ENCODE peak calls at places on chromosomes 1 and 21, in six cellular contexts. S, O, F, G, W and T are unnamed samples.

GRCh38 chr1:246537887-246538286 is 28.2 kb downstream of the TFB2M start:
- DNase-seq in O (no peak), W (no peak), F (no peak), G (no peak), S (no peak), T (no peak)

GRCh38 chr1:48692235-48692634 is 84.5 kb downstream of the BEND5 start:
- DNase-seq in G (no peak), W (no peak), S (no peak), O (no peak), F (no peak), T (no peak)

GRCh38 chr1:67371681-67372080 is 58.5 kb downstream of the SERBP1 start:
- DNase-seq in O (no peak), F (peak), W (peak), S (no peak), G (no peak), T (no peak)

GRCh38 chr1:160741597-160742348 is 2.7 kb downstream of the SLAMF7 start:
- DNase-seq in W (no peak), G (no peak), S (no peak), O (no peak), F (no peak), T (no peak)

GRCh38 chr21:31310750-31311149 is 33.3 kb downstream of the TIAM1 start:
- DNase-seq in G (no peak), S (no peak), F (peak), O (no peak), W (peak), T (no peak)

GRCh38 chr1:8155528-8156186 is 129.5 kb upstream of the ERRFI1 start:
- DNase-seq in G (no peak), O (no peak), W (peak), F (peak), S (no peak), T (no peak)

GRCh38 chr1:206757524-206758266 is 12.9 kb upstream of the IL19 start:
- DNase-seq in F (no peak), O (no peak), W (no peak), S (no peak), G (no peak), T (no peak)

GRCh38 chr1:6245086-6245868 is 1.3 kb downstream of the HES3 start:
- DNase-seq in F (peak), W (peak), O (peak), G (peak), S (peak), T (peak)

GRCh38 chr1:27568247-27569087 is 35.5 kb downstream of the AHDC1 start:
- DNase-seq in F (peak), O (peak), G (peak), W (peak), S (peak), T (peak)

GRCh38 chr1:173285046-173285445 is 77.9 kb upstream of the TNFSF4 start:
- DNase-seq in F (no peak), O (no peak), G (no peak), S (no peak), W (no peak), T (no peak)

GRCh38 chr1:163361123-163361934 is 39.6 kb downstream of the NUF2 start:
- DNase-seq in O (no peak), F (peak), G (peak), W (peak), S (no peak), T (no peak)

GRCh38 chr1:115613767-115614166 is 28.0 kb upstream of the VANGL1 start:
- DNase-seq in F (no peak), O (no peak), S (no peak), G (no peak), W (no peak), T (no peak)